ENCODE peak calls at places on chromosomes 1 and 21, in four cellular contexts. X, O, S and M are unnamed samples.

GRCh38 chr1:48017716-48018115 is 20.5 kb upstream of the TRABD2B start:
- DNase-seq in X (no peak), O (no peak), S (no peak), M (no peak)

GRCh38 chr21:14763695-14764064 is 217.6 kb upstream of the SAMSN1 start:
- DNase-seq in X (no peak), O (no peak), S (no peak), M (no peak)

GRCh38 chr21:42236693-42237092 is 17.8 kb downstream of the ABCG1 start:
- DNase-seq in X (no peak), O (no peak), S (no peak), M (no peak)

GRCh38 chr1:74952786-74953185 is 181.4 kb upstream of the LHX8 start:
- DNase-seq in X (no peak), O (no peak), S (no peak), M (no peak)

GRCh38 chr1:219405531-219406331 is 207.2 kb downstream of the ZC3H11B start:
- DNase-seq in X (no peak), O (no peak), S (no peak), M (peak; percentile 18)

GRCh38 chr1:107782192-107782845 is 182.7 kb downstream of the VAV3 start:
- DNase-seq in X (peak; percentile 35), O (peak; percentile 43), S (no peak), M (peak; percentile 27)

GRCh38 chr1:217417363-217417762 is 213.5 kb downstream of the GPATCH2 start:
- DNase-seq in X (no peak), O (no peak), S (no peak), M (no peak)

GRCh38 chr1:181255270-181255929 is 166.9 kb downstream of the IER5 start:
- DNase-seq in X (no peak), O (no peak), S (no peak), M (no peak)

GRCh38 chr21:34592120-34592561 is 22.8 kb downstream of the RCAN1 start:
- DNase-seq in X (peak; percentile 71), O (no peak), S (no peak), M (no peak)

GRCh38 chr1:75797273-75797588 is 549 bp downstream of the MSH4 start:
- DNase-seq in X (no peak), O (no peak), S (no peak), M (no peak)

GRCh38 chr1:119209943-119210342 is 69.5 kb upstream of the WARS2 start:
- DNase-seq in X (no peak), O (no peak), S (no peak), M (no peak)

GRCh38 chr1:41661428-41662060 is 177.1 kb upstream of the EDN2 start:
- DNase-seq in X (no peak), O (no peak), S (no peak), M (peak; percentile 28)

GRCh38 chr1:217311766-217312165 is 319.1 kb downstream of the GPATCH2 start:
- DNase-seq in X (no peak), O (no peak), S (no peak), M (no peak)

GRCh38 chr1:228398741-228399461 is 7.7 kb downstream of the TRIM11 start:
- DNase-seq in X (no peak), O (no peak), S (no peak), M (no peak)

GRCh38 chr1:59155326-59155725 is 141.6 kb upstream of the FGGY start:
- DNase-seq in X (no peak), O (no peak), S (no peak), M (no peak)

GRCh38 chr1:119367332-119368124 is 1.1 kb upstream of the HAO2 start:
- DNase-seq in X (peak; percentile 59), O (peak; percentile 53), S (no peak), M (peak; percentile 63)

GRCh38 chr1:181141431-181141910 is 53.0 kb downstream of the IER5 start:
- DNase-seq in X (peak; percentile 83), O (no peak), S (no peak), M (no peak)

GRCh38 chr1:60108223-60108622 is 34.7 kb upstream of the C1orf87 start:
- DNase-seq in X (no peak), O (no peak), S (no peak), M (peak; percentile 32)

GRCh38 chr1:235018161-235018560 is 110.5 kb downstream of the TOMM20 start:
- DNase-seq in X (no peak), O (peak; percentile 59), S (no peak), M (no peak)

GRCh38 chr1:182888736-182889531 is 49.8 kb downstream of the DHX9 start:
- DNase-seq in X (peak; percentile 19), O (no peak), S (no peak), M (no peak)

GRCh38 chr1:39173119-39173994 is 31.1 kb upstream of the MACF1 start:
- DNase-seq in X (no peak), O (no peak), S (no peak), M (no peak)

GRCh38 chr1:6351480-6352137 is 42.0 kb downstream of the ACOT7 start:
- DNase-seq in X (no peak), O (no peak), S (no peak), M (no peak)

GRCh38 chr1:85229574-85230097 is 28.8 kb upstream of the SYDE2 start:
- DNase-seq in X (no peak), O (peak; percentile 50), S (no peak), M (no peak)

GRCh38 chr1:44390277-44390676 is 14.8 kb upstream of the RNF220 start:
- DNase-seq in X (no peak), O (peak; percentile 78), S (no peak), M (no peak)

GRCh38 chr1:9595968-9596340 is 7.2 kb downstream of the TMEM201 start:
- DNase-seq in X (no peak), O (no peak), S (no peak), M (no peak)

GRCh38 chr1:232218955-232219865 is 410.7 kb downstream of the SIPA1L2 start:
- DNase-seq in X (no peak), O (no peak), S (no peak), M (no peak)

GRCh38 chr21:16279658-16280581 is 550.1 kb downstream of the USP25 start:
- DNase-seq in X (no peak), O (no peak), S (no peak), M (peak; percentile 45)

GRCh38 chr21:25107708-25108107 is 499.6 kb downstream of the MRPL39 start:
- DNase-seq in X (no peak), O (no peak), S (no peak), M (no peak)

GRCh38 chr21:17270234-17270633 is 242.6 kb upstream of the CXADR start:
- DNase-seq in X (peak; percentile 6), O (peak; percentile 34), S (no peak), M (peak; percentile 59)

GRCh38 chr1:24987875-24988559 is 57.9 kb upstream of the RUNX3 start:
- DNase-seq in X (peak; percentile 43), O (no peak), S (peak; percentile 42), M (no peak)

GRCh38 chr1:52562766-52563165 is 9.9 kb upstream of the TUT4 start:
- DNase-seq in X (no peak), O (no peak), S (no peak), M (no peak)

GRCh38 chr1:21872445-21873079 is 60.5 kb downstream of the LDLRAD2 start:
- DNase-seq in X (no peak), O (no peak), S (no peak), M (no peak)

GRCh38 chr1:21870611-21871010 is 58.5 kb downstream of the LDLRAD2 start:
- DNase-seq in X (no peak), O (no peak), S (no peak), M (no peak)

GRCh38 chr1:21873174-21873573 is 61.1 kb downstream of the LDLRAD2 start:
- DNase-seq in X (no peak), O (no peak), S (no peak), M (no peak)

GRCh38 chr1:21873761-21874160 is 61.7 kb downstream of the LDLRAD2 start:
- DNase-seq in X (no peak), O (no peak), S (no peak), M (no peak)

GRCh38 chr1:21871943-21872342 is 59.9 kb downstream of the LDLRAD2 start:
- DNase-seq in X (no peak), O (no peak), S (no peak), M (no peak)
- TF ChIP-seq TARDBP in X (no peak), O (no peak), S (no peak), M (no peak)

GRCh38 chr1:98119793-98120192 is 199.0 kb upstream of the DPYD start:
- DNase-seq in X (no peak), O (no peak), S (no peak), M (peak; percentile 31)
- TF ChIP-seq TARDBP in X (no peak), O (no peak), S (no peak), M (no peak)

DNA sequence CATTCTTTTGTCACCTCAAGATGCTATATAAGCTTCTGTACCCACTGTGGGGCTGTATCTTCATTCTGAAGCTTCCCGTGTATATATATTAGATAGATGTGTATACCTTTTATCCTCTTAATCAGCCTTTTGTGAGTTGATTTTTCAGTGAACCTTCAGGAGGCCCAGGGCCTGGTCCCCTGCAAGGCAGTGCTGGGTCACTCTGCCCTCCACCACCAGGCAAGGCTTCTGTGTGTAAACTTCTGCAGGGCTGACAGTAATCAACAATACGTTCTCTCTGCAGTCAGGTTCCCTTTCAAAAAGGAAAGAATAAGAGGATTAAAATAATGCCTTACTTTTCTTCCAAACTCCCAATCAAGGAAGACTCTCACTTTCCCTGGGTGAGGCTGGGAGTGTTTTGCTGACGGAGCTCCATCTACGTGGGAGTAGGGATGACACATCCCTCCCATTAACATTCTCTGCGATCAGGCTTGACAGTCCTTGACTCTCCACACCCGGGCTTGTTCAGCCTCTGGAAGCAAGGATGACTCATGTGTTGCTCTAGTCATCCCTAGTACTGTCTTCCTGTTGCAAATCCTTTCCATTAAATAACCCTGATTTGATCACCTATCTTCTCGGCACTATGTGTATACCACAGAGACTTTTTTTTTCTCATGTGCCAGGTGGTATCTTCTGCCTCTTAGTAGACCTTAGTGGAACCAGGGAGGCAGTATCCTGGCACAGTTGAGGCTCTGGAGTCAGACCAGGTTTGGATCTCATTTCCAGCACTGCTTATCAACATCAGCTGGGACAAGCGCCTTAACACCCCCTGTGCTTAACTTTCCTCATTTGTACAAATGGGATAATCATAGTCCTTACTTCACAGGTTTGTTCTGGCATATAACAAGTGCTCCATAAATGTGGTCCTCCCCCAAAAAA is 70.3 kb upstream of the KCNK1 start:
- DNase-seq in X (peak; percentile 71), O (peak; percentile 2), S (no peak), M (peak; percentile 33)
- TF ChIP-seq TARDBP in X (no peak), O (no peak), S (no peak), M (no peak)

DNA sequence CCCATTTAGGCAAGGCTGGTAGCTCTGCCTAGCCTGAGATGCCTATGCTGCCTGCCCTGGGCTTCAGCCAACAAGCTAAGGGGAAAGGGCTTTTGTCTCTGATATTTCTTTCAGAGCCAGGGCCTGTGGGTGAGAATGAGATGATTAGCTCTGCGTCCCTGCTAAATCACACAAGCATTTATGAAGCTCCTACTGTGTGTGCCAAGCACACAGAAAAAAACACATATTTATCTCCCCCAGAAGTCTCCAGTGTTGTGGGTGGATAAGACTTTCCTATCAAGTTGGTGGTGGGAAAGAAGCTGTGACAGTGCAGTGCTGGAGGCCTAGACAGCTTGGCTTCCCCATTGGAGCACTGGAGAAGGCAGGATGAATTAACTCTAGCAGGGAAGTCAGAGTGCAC is 1.5 kb downstream of the SLC50A1 start:
- DNase-seq in X (no peak), O (no peak), S (no peak), M (no peak)
- TF ChIP-seq TARDBP in X (no peak), O (no peak), S (no peak), M (no peak)

GRCh38 chr1:240909701-240910457 is 297.9 kb upstream of the GREM2 start:
- DNase-seq in X (no peak), O (no peak), S (peak; percentile 17), M (no peak)
- TF ChIP-seq TARDBP in X (no peak), O (no peak), S (no peak), M (no peak)

GRCh38 chr1:192527950-192528349 is 47.6 kb upstream of the RGS1 start:
- DNase-seq in X (no peak), O (no peak), S (no peak), M (no peak)
- TF ChIP-seq TARDBP in X (no peak), O (no peak), S (no peak), M (no peak)

GRCh38 chr1:34870395-34870794 is 10.8 kb upstream of the SMIM12 start:
- DNase-seq in X (no peak), O (no peak), S (no peak), M (no peak)
- TF ChIP-seq TARDBP in X (no peak), O (no peak), S (no peak), M (no peak)